ENCODE peak calls at places on chromosomes 3 and 15, in eight cellular contexts. I, K, E, F, Y, U, D and J are unnamed samples.

GRCh38 chr3:10599444-10599843 is 94.1 kb upstream of the ATP2B2 start:
- DNase-seq in I (no peak), K (no peak), E (no peak), F (no peak), Y (no peak), U (peak; percentile 68), D (no peak), J (peak; percentile 17)

GRCh38 chr3:177824190-177824786 is 627.0 kb upstream of the TBL1XR1 start:
- DNase-seq in I (peak; percentile 49), K (peak; percentile 61), E (no peak), F (peak; percentile 89), Y (peak; percentile 79), U (peak; percentile 91), D (no peak), J (peak; percentile 59)

GRCh38 chr15:40825661-40826088 is 2.8 kb downstream of the PPP1R14D start:
- DNase-seq in I (no peak), K (no peak), E (peak; percentile 61), F (no peak), Y (no peak), U (no peak), D (no peak), J (peak; percentile 58)

GRCh38 chr3:128123231-128123537 is 428 bp downstream of the RUVBL1 start:
- DNase-seq in I (no peak), K (no peak), E (no peak), F (peak; percentile 69), Y (no peak), U (no peak), D (no peak), J (no peak)

GRCh38 chr15:60004019-60004845 is at the start of gene FOXB1:
- DNase-seq in I (no peak), K (no peak), E (no peak), F (no peak), Y (no peak), U (no peak), D (no peak), J (no peak)

GRCh38 chr15:96362001-96362758 is 31.7 kb downstream of the NR2F2 start:
- DNase-seq in I (no peak), K (no peak), E (no peak), F (no peak), Y (no peak), U (no peak), D (no peak), J (no peak)

GRCh38 chr3:78003090-78003489 is 963.2 kb downstream of the ROBO2 start:
- DNase-seq in I (no peak), K (no peak), E (no peak), F (no peak), Y (no peak), U (no peak), D (no peak), J (no peak)

GRCh38 chr15:24886538-24886937 is 68.2 kb upstream of the SNRPN start:
- DNase-seq in I (no peak), K (no peak), E (no peak), F (no peak), Y (no peak), U (no peak), D (no peak), J (no peak)

GRCh38 chr3:106114220-106114619 is 245.4 kb upstream of the CBLB start:
- DNase-seq in I (no peak), K (no peak), E (no peak), F (no peak), Y (no peak), U (no peak), D (no peak), J (no peak)

GRCh38 chr15:28904541-28905303 is 18.9 kb downstream of the APBA2 start:
- DNase-seq in I (no peak), K (no peak), E (peak; percentile 14), F (no peak), Y (no peak), U (peak; percentile 22), D (no peak), J (no peak)

GRCh38 chr3:15055019-15055557 is 10.0 kb downstream of the MRPS25 start:
- DNase-seq in I (no peak), K (no peak), E (no peak), F (no peak), Y (no peak), U (no peak), D (no peak), J (no peak)

GRCh38 chr3:71601811-71602210 is 18.3 kb upstream of the FOXP1 start:
- DNase-seq in I (no peak), K (no peak), E (no peak), F (no peak), Y (no peak), U (no peak), D (peak; percentile 24), J (no peak)

GRCh38 chr15:51077565-51078153 is 17.0 kb downstream of the TNFAIP8L3 start:
- DNase-seq in I (no peak), K (peak; percentile 73), E (peak; percentile 62), F (peak; percentile 84), Y (peak; percentile 86), U (peak; percentile 67), D (no peak), J (peak; percentile 84)

GRCh38 chr15:60179786-60180391 is 175.8 kb downstream of the FOXB1 start:
- DNase-seq in I (peak; percentile 50), K (no peak), E (no peak), F (no peak), Y (no peak), U (no peak), D (no peak), J (peak; percentile 46)

GRCh38 chr3:59212128-59212764 is 162.4 kb upstream of the CFAP20DC start:
- DNase-seq in I (peak; percentile 21), K (no peak), E (no peak), F (no peak), Y (no peak), U (no peak), D (no peak), J (no peak)

GRCh38 chr15:66850078-66850991 is 148.3 kb downstream of the SMAD6 start:
- DNase-seq in I (no peak), K (peak; percentile 74), E (peak; percentile 47), F (no peak), Y (no peak), U (peak; percentile 45), D (peak; percentile 80), J (no peak)

GRCh38 chr15:70421197-70421482 is 323.4 kb upstream of the TLE3 start:
- DNase-seq in I (no peak), K (no peak), E (no peak), F (no peak), Y (no peak), U (peak; percentile 75), D (no peak), J (peak; percentile 43)

GRCh38 chr3:112555535-112556170 is 6.1 kb downstream of the ATG3 start:
- DNase-seq in I (no peak), K (no peak), E (no peak), F (no peak), Y (no peak), U (no peak), D (no peak), J (no peak)

GRCh38 chr3:126967386-126967785 is 15.5 kb upstream of the PLXNA1 start:
- DNase-seq in I (no peak), K (no peak), E (no peak), F (no peak), Y (no peak), U (no peak), D (no peak), J (no peak)

DNA sequence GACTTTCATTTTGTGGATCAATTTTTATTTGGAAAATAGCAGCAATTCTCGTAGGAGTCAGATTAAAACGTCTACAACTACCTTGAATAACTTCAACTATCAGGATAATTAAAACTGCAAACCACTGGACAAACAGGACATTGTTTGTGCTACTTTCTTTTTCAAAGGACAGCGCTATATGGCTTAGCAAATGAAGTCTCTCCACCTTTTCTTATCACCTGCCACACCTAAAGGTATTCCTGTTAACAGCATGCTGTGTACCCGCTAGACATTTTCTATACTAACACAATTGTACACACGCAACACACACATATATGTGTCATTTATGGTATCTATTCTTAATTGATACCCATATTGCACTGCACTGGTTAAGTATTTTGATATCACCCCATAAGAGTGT is 19.2 kb downstream of the MNS1 start:
- DNase-seq in I (no peak), K (no peak), E (no peak), F (no peak), Y (no peak), U (no peak), D (no peak), J (no peak)
- TF ChIP-seq POLR2A in I (no peak), K (no peak), E (no peak), F (no peak), Y (no peak), U (no peak), D (no peak), J (no peak)

DNA sequence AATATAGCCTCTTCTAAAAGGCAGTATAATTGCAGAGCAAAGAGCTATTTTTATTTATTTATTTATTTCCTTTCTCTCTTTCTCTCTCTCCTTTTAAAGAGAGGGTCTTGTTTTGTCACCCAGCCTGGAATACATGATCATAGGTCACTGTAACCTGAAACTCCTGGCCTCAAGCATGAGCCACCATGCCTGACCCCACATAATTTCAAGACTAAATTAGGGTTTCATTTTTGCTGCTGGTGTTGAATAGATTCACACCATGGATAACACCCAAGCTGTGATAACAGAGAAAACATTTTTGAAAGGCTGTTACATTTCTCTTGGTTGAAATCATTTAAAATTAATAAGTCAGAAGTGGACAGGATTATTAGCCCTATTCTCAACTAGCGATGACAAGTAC is 131.6 kb downstream of the LEKR1 start:
- DNase-seq in I (no peak), K (no peak), E (no peak), F (no peak), Y (no peak), U (no peak), D (no peak), J (no peak)
- H3K27ac ChIP-seq in I (no peak overlapping the region), K (no peak overlapping the region), E (no peak overlapping the region), F (no peak overlapping the region), Y (no peak overlapping the region), U (no peak overlapping the region), D (no peak overlapping the region), J (no peak overlapping the region)

GRCh38 chr3:107684431-107684925 is 161.7 kb downstream of the BBX start:
- DNase-seq in I (no peak), K (no peak), E (no peak), F (no peak), Y (no peak), U (no peak), D (no peak), J (no peak)
- TF ChIP-seq CTCF in I (no peak), K (no peak), E (no peak), F (no peak), Y (no peak), U (no peak), D (no peak), J (no peak)

GRCh38 chr15:75203908-75204263 is 2.2 kb downstream of the C15orf39 start:
- DNase-seq in I (no peak), K (no peak), E (no peak), F (no peak), Y (no peak), U (no peak), D (no peak), J (no peak)

GRCh38 chr15:75205064-75205395 is 3.3 kb downstream of the C15orf39 start:
- DNase-seq in I (no peak), K (no peak), E (no peak), F (no peak), Y (no peak), U (no peak), D (no peak), J (no peak)

GRCh38 chr15:75203017-75203907 is 1.6 kb downstream of the C15orf39 start:
- DNase-seq in I (peak; percentile 69), K (no peak), E (no peak), F (no peak), Y (peak; percentile 31), U (no peak), D (no peak), J (no peak)

GRCh38 chr15:75206006-75206405 is 4.3 kb downstream of the C15orf39 start:
- DNase-seq in I (no peak), K (no peak), E (no peak), F (no peak), Y (no peak), U (no peak), D (no peak), J (no peak)

GRCh38 chr15:75204340-75205063 is 2.8 kb downstream of the C15orf39 start:
- DNase-seq in I (peak; percentile 99), K (peak; percentile 96), E (peak; percentile 95), F (peak; percentile 96), Y (peak; percentile 91), U (peak; percentile 93), D (peak; percentile 96), J (peak; percentile 95)
- TF ChIP-seq POLR2A in I (no peak), K (no peak), E (no peak), F (no peak), Y (no peak), U (no peak), D (no peak), J (no peak)